ENCODE peak calls at places on chromosomes 1 and 21, in five cellular contexts. O is stimulated activated CD4-positive, alpha-beta T cell treated with anti-CD3 and anti-CD28 coated beads, Interleukin-4, amount 100 ng/mL, for 48 hours; Y is tibial artery; G is fibroblast of pulmonary artery; U is RWPE2. V is an unnamed sample.

GRCh38 chr1:17218939-17219338 is 14.0 kb downstream of the PADI1 start:
- DNase-seq in U (no peak), O (no peak), Y (no peak), G (no peak), V (no peak)

GRCh38 chr21:14050121-14050520 is 160.6 kb downstream of the LIPI start:
- DNase-seq in G (no peak), U (no peak), Y (no peak), O (no peak), V (no peak)

GRCh38 chr1:93814059-93814794 is 64.8 kb downstream of the DNTTIP2 start:
- DNase-seq in O (peak), G (peak), Y (no peak), U (no peak), V (no peak)

GRCh38 chr1:47569681-47570470 is 132.0 kb downstream of the FOXD2 start:
- DNase-seq in G (peak), O (no peak), U (peak), Y (peak), V (no peak)

GRCh38 chr21:32167513-32167912 is 111.3 kb downstream of the MIS18A start:
- DNase-seq in G (no peak), U (no peak), O (no peak), Y (no peak), V (no peak)

GRCh38 chr21:29342394-29342957 is 43.8 kb downstream of the BACH1 start:
- DNase-seq in Y (peak), G (peak), O (peak), U (peak), V (no peak)

GRCh38 chr1:153498746-153499145 is 37.0 kb downstream of the S100A6 start:
- DNase-seq in Y (no peak), G (peak), O (no peak), U (no peak), V (no peak)

GRCh38 chr1:151047591-151047924 is at the start of gene C1orf56:
- DNase-seq in G (peak), O (no peak), Y (peak), U (no peak), V (no peak)

GRCh38 chr1:43831866-43832654 is 101.5 kb upstream of the ARTN start:
- DNase-seq in O (no peak), Y (no peak), G (no peak), U (no peak), V (no peak)

GRCh38 chr1:94648225-94649007 is 106.9 kb upstream of the F3 start:
- DNase-seq in Y (peak), G (peak), U (peak), O (no peak), V (no peak)

GRCh38 chr1:2973661-2974593 is 47.3 kb upstream of the ACTRT2 start:
- DNase-seq in O (no peak), Y (peak), U (no peak), G (no peak), V (peak)

GRCh38 chr1:6889875-6890480 is 104.7 kb downstream of the CAMTA1 start:
- DNase-seq in Y (no peak), U (no peak), O (peak), G (peak), V (no peak)

GRCh38 chr1:176790771-176791170 is 327.8 kb downstream of the PAPPA2 start:
- DNase-seq in G (no peak), O (no peak), Y (no peak), U (no peak), V (no peak)

GRCh38 chr1:198643001-198643400 is 4.2 kb downstream of the PTPRC start:
- DNase-seq in O (no peak), U (no peak), Y (no peak), G (no peak), V (no peak)

V was measured in chondrocyte.